ENCODE peak calls at places on chromosomes 6 and 20, in seven cellular contexts. N is IMR-90, Q is H9, C is mesendoderm, J is H1, P is neuronal stem cell, V is trophoblast cell. A is an unnamed sample.

GRCh38 chr20:49517509-49518100 is 35.1 kb upstream of the KCNB1 start:
- DNase-seq in N (no peak), Q (no peak), C (no peak), J (no peak), P (no peak), V (no peak), A (no peak)

GRCh38 chr20:6768228-6769185 is 1.0 kb downstream of the BMP2 start:
- DNase-seq in N (peak), Q (peak), C (peak), J (no peak), P (peak), V (no peak), A (peak)

GRCh38 chr20:8372819-8373218 is 240.8 kb downstream of the PLCB1 start:
- DNase-seq in N (no peak), Q (no peak), C (no peak), J (no peak), P (no peak), V (no peak), A (peak)

GRCh38 chr6:163780993-163781392 is 366.5 kb downstream of the QKI start:
- DNase-seq in N (peak), Q (peak), C (no peak), J (no peak), P (peak), V (no peak), A (no peak)

GRCh38 chr6:167699141-167700036 is 127.3 kb upstream of the AFDN start:
- DNase-seq in N (no peak), Q (no peak), C (peak), J (no peak), P (no peak), V (peak), A (peak)

GRCh38 chr6:10215711-10216110 is 199.2 kb downstream of the TFAP2A start:
- DNase-seq in N (no peak), Q (no peak), C (no peak), J (no peak), P (no peak), V (no peak), A (no peak)

GRCh38 chr6:151317206-151317994 is 74.0 kb downstream of the ZBTB2 start:
- DNase-seq in N (peak), Q (no peak), C (peak), J (no peak), P (no peak), V (peak), A (peak)

GRCh38 chr20:46275091-46275490 is 33.2 kb downstream of the CDH22 start:
- DNase-seq in N (no peak), Q (no peak), C (no peak), J (no peak), P (no peak), V (no peak), A (no peak)

GRCh38 chr6:37083243-37084138 is 78.0 kb downstream of the FGD2 start:
- DNase-seq in N (peak), Q (no peak), C (peak), J (no peak), P (no peak), V (peak), A (peak)

GRCh38 chr6:145562771-145563615 is 172.3 kb downstream of the EPM2A start:
- DNase-seq in N (peak), Q (no peak), C (no peak), J (no peak), P (no peak), V (no peak), A (no peak)

GRCh38 chr20:44746367-44747165 is 901 bp downstream of the KCNK15 start:
- DNase-seq in N (no peak), Q (no peak), C (peak), J (no peak), P (no peak), V (peak), A (no peak)

GRCh38 chr6:147506704-147507114 is 1.8 kb upstream of the SAMD5 start:
- DNase-seq in N (peak), Q (peak), C (peak), J (no peak), P (peak), V (peak), A (peak)

GRCh38 chr20:62979876-62980373 is 26.8 kb downstream of the BHLHE23 start:
- DNase-seq in N (no peak), Q (no peak), C (no peak), J (no peak), P (peak), V (no peak), A (no peak)

GRCh38 chr6:130354322-130354721 is 11.5 kb upstream of the TMEM200A start:
- DNase-seq in N (no peak), Q (no peak), C (no peak), J (no peak), P (no peak), V (no peak), A (no peak)

GRCh38 chr20:20466341-20466879 is 98.5 kb downstream of the INSM1 start:
- DNase-seq in N (peak), Q (no peak), C (no peak), J (no peak), P (no peak), V (peak), A (peak)

GRCh38 chr20:35663516-35663812 is 1.2 kb downstream of the CPNE1 start:
- DNase-seq in N (peak), Q (no peak), C (no peak), J (no peak), P (no peak), V (peak), A (no peak)

GRCh38 chr20:4300401-4300800 is 285.0 kb upstream of the RNF24 start:
- DNase-seq in N (no peak), Q (no peak), C (no peak), J (no peak), P (no peak), V (no peak), A (no peak)

GRCh38 chr6:79821859-79822258 is 125.5 kb downstream of the ELOVL4 start:
- DNase-seq in N (peak), Q (no peak), C (no peak), J (no peak), P (no peak), V (no peak), A (peak)

GRCh38 chr6:64040118-64040517 is 404.5 kb downstream of the PHF3 start:
- DNase-seq in N (peak), Q (no peak), C (no peak), J (no peak), P (no peak), V (no peak), A (no peak)

GRCh38 chr6:20426177-20427082 is 24.8 kb downstream of the E2F3 start:
- DNase-seq in N (no peak), Q (no peak), C (no peak), J (no peak), P (no peak), V (no peak), A (no peak)

GRCh38 chr6:4435981-4436445 is 300.6 kb upstream of the ECI2 start:
- DNase-seq in N (no peak), Q (no peak), C (no peak), J (no peak), P (no peak), V (no peak), A (peak)

GRCh38 chr6:161161121-161161520 is 112.7 kb downstream of the AGPAT4 start:
- DNase-seq in N (no peak), Q (no peak), C (no peak), J (no peak), P (no peak), V (no peak), A (no peak)

GRCh38 chr20:58078741-58079522 is 149.5 kb downstream of the ANKRD60 start:
- DNase-seq in N (no peak), Q (no peak), C (no peak), J (no peak), P (no peak), V (no peak), A (no peak)

GRCh38 chr6:131470549-131470948 is 102.5 kb upstream of the ARG1 start:
- DNase-seq in N (no peak), Q (no peak), C (no peak), J (no peak), P (no peak), V (no peak), A (no peak)

GRCh38 chr6:4271761-4272505 is 136.6 kb upstream of the ECI2 start:
- DNase-seq in N (no peak), Q (no peak), C (no peak), J (no peak), P (no peak), V (no peak), A (no peak)

GRCh38 chr20:38617011-38617829 is 15.6 kb downstream of the ARHGAP40 start:
- DNase-seq in N (peak), Q (peak), C (peak), J (no peak), P (no peak), V (peak), A (peak)

GRCh38 chr6:20403766-20404640 is 2.3 kb downstream of the E2F3 start:
- DNase-seq in N (peak), Q (peak), C (peak), J (no peak), P (peak), V (no peak), A (peak)

GRCh38 chr20:46651091-46651962 is at the start of gene SLC13A3:
- DNase-seq in N (no peak), Q (peak), C (peak), J (no peak), P (peak), V (peak), A (no peak)

GRCh38 chr20:33010674-33011449 is 3.4 kb downstream of the BPIFB2 start:
- DNase-seq in N (no peak), Q (no peak), C (no peak), J (no peak), P (no peak), V (no peak), A (no peak)
- H3K18ac ChIP-seq in N (no peak), Q (no peak), C (no peak), J (no peak), P (no peak), V (no peak), A (no peak)

GRCh38 chr6:118316796-118317384 is 231.2 kb upstream of the PLN start:
- DNase-seq in N (no peak), Q (no peak), C (no peak), J (no peak), P (no peak), V (no peak), A (no peak)

GRCh38 chr6:118318648-118319047 is 229.4 kb upstream of the PLN start:
- DNase-seq in N (no peak), Q (no peak), C (no peak), J (no peak), P (no peak), V (no peak), A (peak)

GRCh38 chr6:118320652-118321051 is 227.4 kb upstream of the PLN start:
- DNase-seq in N (peak), Q (no peak), C (no peak), J (no peak), P (no peak), V (no peak), A (no peak)

GRCh38 chr6:118319890-118320289 is 228.2 kb upstream of the PLN start:
- DNase-seq in N (no peak), Q (no peak), C (peak), J (no peak), P (no peak), V (no peak), A (no peak)

GRCh38 chr6:118317581-118318563 is 230.2 kb upstream of the PLN start:
- DNase-seq in N (peak), Q (no peak), C (no peak), J (no peak), P (no peak), V (no peak), A (peak)
- H3K18ac ChIP-seq in N (peak), Q (no peak), C (no peak), J (no peak), P (no peak), V (no peak), A (no peak)

GRCh38 chr20:47980336-47981177 is 195.3 kb upstream of the SULF2 start:
- DNase-seq in N (no peak), Q (no peak), C (no peak), J (no peak), P (no peak), V (no peak), A (no peak)

GRCh38 chr20:47984437-47984836 is 199.2 kb upstream of the SULF2 start:
- DNase-seq in N (no peak), Q (no peak), C (no peak), J (no peak), P (no peak), V (peak), A (no peak)

GRCh38 chr20:47985092-47985850 is 200.0 kb upstream of the SULF2 start:
- DNase-seq in N (peak), Q (peak), C (peak), J (no peak), P (no peak), V (peak), A (peak)

GRCh38 chr20:47982574-47983360 is 197.5 kb upstream of the SULF2 start:
- DNase-seq in N (no peak), Q (no peak), C (no peak), J (no peak), P (no peak), V (no peak), A (no peak)

DNA sequence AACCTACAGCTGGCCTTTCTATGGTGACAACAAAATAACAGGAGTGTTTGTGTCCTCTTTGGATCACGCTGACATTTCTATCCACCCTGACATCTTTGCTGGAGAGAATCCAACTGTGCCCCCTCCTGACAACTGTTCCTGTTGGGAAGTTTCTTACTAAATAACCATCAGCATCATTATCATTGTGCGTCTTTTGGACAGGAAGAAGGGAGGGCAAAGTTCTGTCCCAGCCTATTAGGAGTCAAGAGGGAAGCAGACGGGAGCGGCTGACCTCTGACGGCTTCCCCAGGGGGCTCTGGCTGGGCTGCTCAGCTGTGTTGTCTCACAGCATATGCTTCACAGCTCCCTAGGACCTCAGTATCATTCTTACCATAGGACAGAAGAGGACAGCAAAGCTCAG is 196.0 kb upstream of the SULF2 start:
- DNase-seq in N (no peak), Q (no peak), C (no peak), J (no peak), P (no peak), V (no peak), A (no peak)
- H3K18ac ChIP-seq in N (no peak), Q (no peak), C (no peak), J (no peak), P (no peak), V (no peak), A (no peak)

GRCh38 chr6:16760536-16761468 is at the start of gene ATXN1:
- DNase-seq in N (peak), Q (peak), C (peak), J (no peak), P (peak), V (peak), A (peak)
- H3K18ac ChIP-seq in N (peak), Q (peak), C (peak), J (peak), P (peak), V (peak), A (peak)

GRCh38 chr6:6897140-6897539 is 210.6 kb upstream of the RREB1 start:
- DNase-seq in N (no peak), Q (no peak), C (no peak), J (no peak), P (no peak), V (no peak), A (no peak)

GRCh38 chr6:6901945-6902344 is 205.8 kb upstream of the RREB1 start:
- DNase-seq in N (no peak), Q (no peak), C (no peak), J (no peak), P (no peak), V (no peak), A (no peak)

GRCh38 chr6:6905961-6906518 is 201.7 kb upstream of the RREB1 start:
- DNase-seq in N (no peak), Q (no peak), C (peak), J (no peak), P (no peak), V (peak), A (no peak)

GRCh38 chr6:6900566-6901204 is 207.1 kb upstream of the RREB1 start:
- DNase-seq in N (no peak), Q (no peak), C (no peak), J (no peak), P (no peak), V (no peak), A (no peak)

GRCh38 chr6:6901205-6901719 is 206.5 kb upstream of the RREB1 start:
- DNase-seq in N (no peak), Q (no peak), C (no peak), J (no peak), P (no peak), V (no peak), A (no peak)
- H3K18ac ChIP-seq in N (no peak), Q (no peak), C (no peak), J (no peak), P (no peak), V (no peak), A (no peak)

GRCh38 chr20:17971571-17972013 is 2.8 kb downstream of the MGME1 start:
- DNase-seq in N (peak), Q (no peak), C (peak), J (no peak), P (no peak), V (no peak), A (peak)
- H3K18ac ChIP-seq in N (peak), Q (no peak), C (peak), J (no peak), P (no peak), V (no peak), A (peak)

DNA sequence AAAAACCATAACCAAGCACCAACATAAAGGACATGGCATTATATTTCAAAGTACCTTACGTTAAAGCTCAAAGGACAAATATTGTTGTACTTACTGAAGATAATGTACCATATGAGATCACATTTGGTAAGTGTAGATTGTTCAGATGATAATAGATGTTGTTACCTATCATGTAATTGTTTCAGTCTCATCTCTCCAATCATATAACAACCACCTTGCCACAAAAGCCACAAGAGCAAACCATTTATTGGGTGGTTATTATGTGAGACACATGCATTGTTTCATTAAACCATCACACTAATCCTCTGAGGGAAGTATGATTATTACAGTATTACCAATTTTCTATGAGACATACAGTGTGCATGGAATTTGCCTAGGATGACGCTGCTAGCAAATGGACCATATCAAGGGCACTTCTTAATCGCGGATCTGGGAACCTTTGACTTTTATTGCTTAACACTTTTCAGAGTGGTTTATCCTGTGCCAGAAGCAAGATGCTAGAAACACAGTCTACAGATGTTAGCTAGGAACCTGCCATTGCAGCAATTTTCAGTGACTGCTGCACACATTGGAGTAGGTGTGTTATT is 149.7 kb upstream of the AKIRIN2 start:
- DNase-seq in N (no peak), Q (no peak), C (no peak), J (no peak), P (no peak), V (no peak), A (no peak)
- H3K18ac ChIP-seq in N (no peak), Q (no peak), C (no peak), J (no peak), P (no peak), V (no peak), A (no peak)

DNA sequence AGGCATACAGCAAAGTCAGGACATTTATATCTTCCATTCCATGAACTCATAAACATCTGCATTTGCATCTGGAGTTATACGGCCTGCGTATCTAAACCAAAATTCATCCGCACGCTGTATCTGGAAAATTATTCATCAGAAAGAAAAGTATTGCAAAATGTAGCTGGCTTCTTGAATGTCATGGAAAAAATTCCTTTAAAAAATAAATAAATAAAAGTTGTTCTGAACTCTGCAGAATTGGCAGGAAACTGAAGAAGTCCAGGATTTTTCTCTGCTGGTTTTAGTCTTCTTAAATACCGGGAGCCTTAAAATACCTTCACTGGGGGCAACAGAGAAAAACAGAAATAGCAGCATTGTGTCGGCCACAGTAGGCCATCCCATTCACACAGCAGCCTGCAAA is 23.7 kb upstream of the FOXF2 start:
- DNase-seq in N (no peak), Q (no peak), C (no peak), J (no peak), P (no peak), V (no peak), A (no peak)
- H3K18ac ChIP-seq in N (no peak), Q (no peak), C (no peak), J (no peak), P (no peak), V (no peak), A (no peak)

A was measured in mesenchymal stem cell.